ENCODE peak calls at places on chromosome 18, in six cellular contexts. One of them, this sample, is unnamed.

GRCh38 chr18:45106331-45106774 is 425.7 kb downstream of the SETBP1 start:
- DNase-seq in stomach: no peak
- DNase-seq in prostate gland: no peak
- DNase-seq in GM23338: no peak
- DNase-seq in GM12878: peak
- DNase-seq in transverse colon: peak
- DNase-seq in this sample: no peak

GRCh38 chr18:52465391-52465790 is 125.4 kb downstream of the DCC start:
- DNase-seq in stomach: no peak
- DNase-seq in prostate gland: no peak
- DNase-seq in GM23338: peak
- DNase-seq in GM12878: no peak
- DNase-seq in transverse colon: no peak
- DNase-seq in this sample: no peak

GRCh38 chr18:31380912-31381311 is 4.3 kb downstream of the DSG4 start:
- DNase-seq in stomach: no peak
- DNase-seq in prostate gland: no peak
- DNase-seq in GM23338: no peak
- DNase-seq in GM12878: no peak
- DNase-seq in transverse colon: no peak
- DNase-seq in this sample: no peak

GRCh38 chr18:9437049-9437448 is 38.3 kb upstream of the RALBP1 start:
- DNase-seq in stomach: no peak
- DNase-seq in prostate gland: no peak
- DNase-seq in GM23338: no peak
- DNase-seq in GM12878: no peak
- DNase-seq in transverse colon: no peak
- DNase-seq in this sample: no peak

GRCh38 chr18:44824884-44825283 is 144.2 kb downstream of the SETBP1 start:
- DNase-seq in stomach: no peak
- DNase-seq in prostate gland: no peak
- DNase-seq in GM23338: no peak
- DNase-seq in GM12878: no peak
- DNase-seq in transverse colon: no peak
- DNase-seq in this sample: no peak

GRCh38 chr18:55179460-55180195 is 220.4 kb upstream of the CCDC68 start:
- DNase-seq in stomach: no peak
- DNase-seq in prostate gland: no peak
- DNase-seq in GM23338: no peak
- DNase-seq in GM12878: no peak
- DNase-seq in transverse colon: no peak
- DNase-seq in this sample: no peak

GRCh38 chr18:23627325-23627724 is 35.4 kb downstream of the ANKRD29 start:
- DNase-seq in stomach: no peak
- DNase-seq in prostate gland: peak
- DNase-seq in GM23338: no peak
- DNase-seq in GM12878: no peak
- DNase-seq in transverse colon: peak
- DNase-seq in this sample: no peak

GRCh38 chr18:36050479-36050878 is 16.9 kb downstream of the RPRD1A start:
- DNase-seq in stomach: no peak
- DNase-seq in prostate gland: no peak
- DNase-seq in GM23338: no peak
- DNase-seq in GM12878: no peak
- DNase-seq in transverse colon: no peak
- DNase-seq in this sample: no peak

GRCh38 chr18:13585379-13586153 is 140.8 kb downstream of the FAM210A start:
- DNase-seq in stomach: no peak
- DNase-seq in prostate gland: no peak
- DNase-seq in GM23338: no peak
- DNase-seq in GM12878: no peak
- DNase-seq in transverse colon: no peak
- DNase-seq in this sample: no peak

GRCh38 chr18:26460449-26461091 is 87.8 kb downstream of the KCTD1 start:
- DNase-seq in stomach: peak
- DNase-seq in prostate gland: peak
- DNase-seq in GM23338: no peak
- DNase-seq in GM12878: peak
- DNase-seq in transverse colon: no peak
- DNase-seq in this sample: no peak

GRCh38 chr18:9526458-9526857 is 51.1 kb downstream of the RALBP1 start:
- DNase-seq in stomach: no peak
- DNase-seq in prostate gland: no peak
- DNase-seq in GM23338: no peak
- DNase-seq in GM12878: no peak
- DNase-seq in transverse colon: no peak
- DNase-seq in this sample: no peak

GRCh38 chr18:50071393-50071792 is 123.6 kb downstream of the MYO5B start:
- DNase-seq in stomach: no peak
- DNase-seq in prostate gland: no peak
- DNase-seq in GM23338: no peak
- DNase-seq in GM12878: no peak
- DNase-seq in transverse colon: no peak
- DNase-seq in this sample: no peak

GRCh38 chr18:11323359-11323819 is 174.0 kb upstream of the PIEZO2 start:
- DNase-seq in stomach: no peak
- DNase-seq in prostate gland: no peak
- DNase-seq in GM23338: no peak
- DNase-seq in GM12878: no peak
- DNase-seq in transverse colon: no peak
- DNase-seq in this sample: no peak

GRCh38 chr18:23121133-23121532 is 14.2 kb upstream of the CABLES1 start:
- DNase-seq in stomach: no peak
- DNase-seq in prostate gland: no peak
- DNase-seq in GM23338: peak
- DNase-seq in GM12878: no peak
- DNase-seq in transverse colon: no peak
- DNase-seq in this sample: no peak

GRCh38 chr18:22542400-22542835 is 124.7 kb upstream of the CTAGE1 start:
- DNase-seq in stomach: no peak
- DNase-seq in prostate gland: no peak
- DNase-seq in GM23338: no peak
- DNase-seq in GM12878: no peak
- DNase-seq in transverse colon: no peak
- DNase-seq in this sample: no peak

GRCh38 chr18:59268722-59269562 is 4.3 kb downstream of the RAX start:
- DNase-seq in stomach: no peak
- DNase-seq in prostate gland: no peak
- DNase-seq in GM23338: peak
- DNase-seq in GM12878: no peak
- DNase-seq in transverse colon: no peak
- DNase-seq in this sample: no peak

GRCh38 chr18:35376393-35376741 is 770 bp downstream of the ZNF396 start:
- DNase-seq in stomach: peak
- DNase-seq in prostate gland: no peak
- DNase-seq in GM23338: peak
- DNase-seq in GM12878: no peak
- DNase-seq in transverse colon: peak
- DNase-seq in this sample: peak

GRCh38 chr18:51051105-51051712 is 21.2 kb downstream of the SMAD4 start:
- DNase-seq in stomach: no peak
- DNase-seq in prostate gland: peak
- DNase-seq in GM23338: peak
- DNase-seq in GM12878: no peak
- DNase-seq in transverse colon: no peak
- DNase-seq in this sample: no peak

GRCh38 chr18:59042477-59042842 is 97.2 kb upstream of the SEC11C start:
- DNase-seq in stomach: no peak
- DNase-seq in prostate gland: no peak
- DNase-seq in GM23338: no peak
- DNase-seq in GM12878: no peak
- DNase-seq in transverse colon: no peak
- DNase-seq in this sample: no peak

GRCh38 chr18:59631583-59632181 is 65.5 kb downstream of the CCBE1 start:
- DNase-seq in stomach: no peak
- DNase-seq in prostate gland: no peak
- DNase-seq in GM23338: peak
- DNase-seq in GM12878: no peak
- DNase-seq in transverse colon: no peak
- DNase-seq in this sample: no peak

GRCh38 chr18:29078272-29078671 is 901.3 kb upstream of the CDH2 start:
- DNase-seq in stomach: no peak
- DNase-seq in prostate gland: no peak
- DNase-seq in GM23338: no peak
- DNase-seq in GM12878: no peak
- DNase-seq in transverse colon: no peak
- DNase-seq in this sample: no peak

GRCh38 chr18:57832730-57833129 is 29.6 kb upstream of the ATP8B1 start:
- DNase-seq in stomach: no peak
- DNase-seq in prostate gland: no peak
- DNase-seq in GM23338: no peak
- DNase-seq in GM12878: no peak
- DNase-seq in transverse colon: no peak
- DNase-seq in this sample: no peak

GRCh38 chr18:57835904-57836303 is 32.8 kb upstream of the ATP8B1 start:
- DNase-seq in stomach: no peak
- DNase-seq in prostate gland: no peak
- DNase-seq in GM23338: no peak
- DNase-seq in GM12878: no peak
- DNase-seq in transverse colon: no peak
- DNase-seq in this sample: no peak

GRCh38 chr18:57831597-57832377 is 28.7 kb upstream of the ATP8B1 start:
- DNase-seq in stomach: no peak
- DNase-seq in prostate gland: no peak
- DNase-seq in GM23338: no peak
- DNase-seq in GM12878: no peak
- DNase-seq in transverse colon: no peak
- DNase-seq in this sample: no peak

GRCh38 chr18:57834616-57835015 is 31.5 kb upstream of the ATP8B1 start:
- DNase-seq in stomach: no peak
- DNase-seq in prostate gland: no peak
- DNase-seq in GM23338: no peak
- DNase-seq in GM12878: no peak
- DNase-seq in transverse colon: no peak
- DNase-seq in this sample: no peak

DNA sequence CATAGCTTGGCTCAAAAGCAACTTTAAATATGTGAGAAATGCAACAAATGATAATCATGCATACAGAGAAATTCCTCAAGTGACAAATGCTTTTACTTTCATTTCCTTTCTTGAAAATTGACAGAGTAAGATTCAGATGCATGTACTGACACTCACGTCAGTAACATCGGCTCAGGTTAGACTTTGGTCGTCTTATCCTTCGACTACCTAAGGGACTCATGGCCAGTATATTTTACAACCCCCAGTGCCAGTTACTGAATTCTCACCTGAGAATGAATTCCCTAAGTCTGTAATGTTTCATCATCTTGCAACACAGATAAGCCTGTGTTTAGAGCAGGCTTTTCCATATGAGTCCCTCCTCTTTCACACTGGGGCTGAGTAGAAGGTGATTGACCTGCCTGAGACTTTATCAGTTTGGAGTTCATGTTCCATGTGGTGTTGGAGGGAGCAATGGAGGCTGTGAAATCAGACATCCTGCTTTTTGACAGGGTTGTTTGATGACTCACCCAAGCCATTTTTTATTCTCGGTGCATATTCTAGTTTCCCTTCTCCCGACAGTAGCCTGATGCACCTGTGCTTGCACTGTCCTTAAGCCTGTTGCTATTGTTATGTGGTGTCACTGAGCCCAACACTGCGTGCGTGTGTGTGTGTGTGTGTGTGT is 30.5 kb upstream of the ATP8B1 start:
- DNase-seq in stomach: no peak
- DNase-seq in prostate gland: no peak
- DNase-seq in GM23338: peak
- DNase-seq in GM12878: peak
- DNase-seq in transverse colon: no peak
- DNase-seq in this sample: no peak
- H3K4me3 ChIP-seq in stomach: no peak
- H3K4me3 ChIP-seq in prostate gland: no peak
- H3K4me3 ChIP-seq in GM23338: no peak
- H3K4me3 ChIP-seq in GM12878: peak
- H3K4me3 ChIP-seq in transverse colon: no peak
- H3K4me3 ChIP-seq in this sample: no peak

DNA sequence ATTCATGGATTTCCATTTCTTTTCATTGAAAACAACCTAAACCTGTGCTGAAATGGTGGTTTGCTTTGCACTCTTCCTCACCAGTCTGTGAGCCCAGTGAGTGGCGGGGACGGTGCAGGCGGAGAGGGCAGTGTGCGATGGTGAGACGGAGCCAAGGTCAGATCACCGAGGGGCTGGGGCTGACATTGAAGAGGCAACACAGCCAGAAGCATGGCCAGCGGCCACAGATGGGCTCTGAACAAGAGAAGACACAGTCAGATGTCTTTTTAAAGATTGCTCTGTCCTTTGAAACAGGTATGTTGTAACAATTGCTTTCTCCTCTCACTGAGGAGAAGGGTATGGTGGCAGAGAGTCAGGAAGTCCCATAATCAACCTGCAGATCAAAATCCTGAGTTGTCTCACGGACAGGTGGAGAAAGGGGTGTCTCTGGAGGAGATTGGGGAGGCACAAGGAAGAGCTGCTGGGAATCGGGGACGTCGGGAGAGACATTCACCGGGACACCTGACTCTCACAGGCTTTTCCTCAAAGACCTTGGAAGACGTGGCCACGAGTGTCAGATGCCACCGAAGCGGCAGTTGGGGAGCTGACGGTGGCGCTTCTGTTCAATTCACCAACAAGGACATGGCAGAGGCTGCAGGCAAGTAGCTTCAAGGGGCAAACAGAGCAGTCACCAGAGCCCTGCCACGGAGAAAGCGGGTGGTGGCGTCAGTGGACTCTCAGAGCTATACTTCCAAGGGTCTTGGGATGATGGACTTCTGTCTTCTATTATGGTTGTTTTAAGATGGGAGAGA is 12.1 kb upstream of the ZNF516 start:
- DNase-seq in stomach: no peak
- DNase-seq in prostate gland: no peak
- DNase-seq in GM23338: no peak
- DNase-seq in GM12878: no peak
- DNase-seq in transverse colon: no peak
- DNase-seq in this sample: no peak
- TF ChIP-seq POLR2AphosphoS5 in stomach: no peak
- TF ChIP-seq POLR2AphosphoS5 in prostate gland: no peak
- TF ChIP-seq POLR2AphosphoS5 in GM23338: no peak
- TF ChIP-seq POLR2AphosphoS5 in GM12878: no peak
- TF ChIP-seq POLR2AphosphoS5 in transverse colon: no peak
- TF ChIP-seq POLR2AphosphoS5 in this sample: no peak

GRCh38 chr18:76633504-76634259 is 138.6 kb upstream of the ZNF516 start:
- DNase-seq in stomach: no peak
- DNase-seq in prostate gland: no peak
- DNase-seq in GM23338: no peak
- DNase-seq in GM12878: no peak
- DNase-seq in transverse colon: no peak
- DNase-seq in this sample: no peak
- TF ChIP-seq CTCF in stomach: no peak
- TF ChIP-seq CTCF in prostate gland: no peak
- TF ChIP-seq CTCF in GM23338: peak
- TF ChIP-seq CTCF in GM12878: no peak
- TF ChIP-seq CTCF in transverse colon: no peak
- TF ChIP-seq CTCF in this sample: no peak

DNA sequence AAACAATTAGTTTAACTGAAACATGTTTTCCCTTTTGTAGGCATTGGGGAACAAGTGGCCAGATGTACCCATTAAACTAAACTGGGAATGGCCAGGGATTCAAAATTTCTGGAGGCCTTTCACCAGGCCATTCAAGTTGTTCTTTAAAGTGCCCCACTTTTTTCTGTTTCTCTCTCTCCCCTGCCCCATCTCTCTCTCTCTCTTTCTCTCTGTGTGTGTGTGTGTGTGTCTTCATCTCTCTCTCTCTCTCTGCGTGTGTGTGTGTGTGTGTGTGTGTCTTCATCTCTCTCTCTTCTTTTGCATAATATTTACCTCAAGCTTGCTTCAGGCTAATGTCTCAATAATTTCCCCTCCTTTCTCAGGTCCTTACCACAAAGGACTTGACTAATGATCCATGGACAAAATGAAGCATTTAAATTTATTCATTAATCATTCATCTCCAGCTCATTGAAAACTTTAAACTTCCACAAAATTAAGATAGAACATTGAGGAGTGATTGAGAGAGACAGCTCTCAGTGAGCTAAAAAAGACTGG is 164.3 kb upstream of the KLHL14 start:
- DNase-seq in stomach: no peak
- DNase-seq in prostate gland: no peak
- DNase-seq in GM23338: peak
- DNase-seq in GM12878: no peak
- DNase-seq in transverse colon: no peak
- DNase-seq in this sample: no peak
- H3K4me3 ChIP-seq in stomach: no peak
- H3K4me3 ChIP-seq in prostate gland: no peak
- H3K4me3 ChIP-seq in GM23338: no peak
- H3K4me3 ChIP-seq in GM12878: no peak
- H3K4me3 ChIP-seq in transverse colon: no peak
- H3K4me3 ChIP-seq in this sample: no peak